ENCODE peak calls at places on chromosomes 4 and X, in six cellular contexts. B is IMR-90, S is H9, O is neuronal stem cell, H is H1, G is mesenchymal stem cell. Y is an unnamed sample.

GRCh38 chr4:74056114-74056857 is 17.8 kb upstream of the CXCL3 start:
- DNase-seq in B (peak), S (no peak), O (no peak), H (no peak), G (peak), Y (peak)

GRCh38 chr4:158856852-158857251 is 88.0 kb downstream of the FNIP2 start:
- DNase-seq in B (peak), S (no peak), O (no peak), H (no peak), G (peak), Y (peak)

GRCh38 chr4:139167774-139168444 is 9.1 kb downstream of the ELF2 start:
- DNase-seq in B (peak), S (no peak), O (no peak), H (no peak), G (peak), Y (peak)

GRCh38 chr4:119525005-119525749 is 103.4 kb downstream of the PDE5A start:
- DNase-seq in B (peak), S (no peak), O (no peak), H (no peak), G (peak), Y (no peak)

GRCh38 chr4:126701756-126702155 is 931.0 kb upstream of the INTU start:
- DNase-seq in B (peak), S (no peak), O (no peak), H (no peak), G (peak), Y (no peak)

GRCh38 chr4:48557478-48557877 is 67.4 kb downstream of the ZAR1 start:
- DNase-seq in B (no peak), S (peak), O (no peak), H (no peak), G (no peak), Y (peak)

GRCh38 chrX:105038672-105039328 is 181.7 kb downstream of the TEX13A start:
- DNase-seq in B (no peak), S (no peak), O (no peak), H (no peak), G (no peak), Y (no peak)

GRCh38 chr4:150799207-150799606 is 215.9 kb downstream of the LRBA start:
- DNase-seq in B (no peak), S (no peak), O (no peak), H (no peak), G (no peak), Y (peak)

GRCh38 chrX:3175659-3176438 is 134.6 kb downstream of the ARSF start:
- DNase-seq in B (peak), S (no peak), O (no peak), H (no peak), G (peak), Y (no peak)

GRCh38 chr4:153997506-153997905 is 208.6 kb upstream of the SFRP2 start:
- DNase-seq in B (no peak), S (no peak), O (no peak), H (no peak), G (no peak), Y (no peak)
- H2BK15ac ChIP-seq in B (no peak), S (no peak), O (no peak), H (no peak), G (peak), Y (no peak)

GRCh38 chrX:32118832-32119231 is 1047.0 kb upstream of the FTHL17 start:
- DNase-seq in B (no peak), S (no peak), O (no peak), H (no peak), G (no peak), Y (no peak)

DNA sequence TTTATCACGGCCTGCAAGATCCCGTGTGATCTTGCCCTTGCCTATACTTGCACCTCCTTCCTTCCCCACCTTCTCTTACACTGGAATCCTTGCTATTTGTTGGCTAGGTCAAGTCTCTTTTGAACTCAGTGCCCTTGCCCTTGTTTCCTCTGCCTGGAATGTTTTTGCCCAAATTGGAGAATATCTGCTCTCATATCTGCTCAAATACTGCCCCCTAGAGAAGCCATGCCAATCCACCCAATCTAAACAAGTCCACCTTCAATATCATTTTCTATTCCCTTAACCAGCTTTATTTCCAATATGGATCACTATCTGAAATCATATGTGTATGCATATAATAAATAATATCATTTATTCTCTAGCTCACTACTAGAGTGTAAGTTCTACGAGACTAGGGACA is 1044.2 kb upstream of the FTHL17 start:
- DNase-seq in B (no peak), S (no peak), O (no peak), H (no peak), G (no peak), Y (peak)
- H2BK15ac ChIP-seq in B (no peak), S (no peak), O (no peak), H (no peak), G (no peak), Y (no peak)

DNA sequence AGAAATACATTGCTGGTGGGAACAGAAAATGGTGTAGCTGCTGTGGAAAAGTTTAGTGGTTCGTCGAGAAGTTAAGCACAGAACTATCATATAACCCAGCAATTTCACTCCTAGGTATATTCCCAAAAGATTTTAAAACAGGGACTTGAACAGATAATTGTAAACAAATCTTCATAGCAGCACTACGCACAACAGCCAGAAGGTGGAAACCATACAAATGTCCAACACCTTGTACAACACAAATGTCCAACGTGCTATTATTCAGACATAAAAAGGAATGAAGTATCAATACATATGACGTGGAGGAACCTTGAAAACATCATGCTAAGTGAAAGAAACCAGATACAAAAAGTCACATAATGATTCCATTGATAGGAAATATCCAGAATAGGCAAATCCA is 37.9 kb downstream of the CUL4B start:
- DNase-seq in B (no peak), S (no peak), O (no peak), H (no peak), G (no peak), Y (no peak)
- H2BK15ac ChIP-seq in B (no peak), S (no peak), O (no peak), H (no peak), G (no peak), Y (no peak)

DNA sequence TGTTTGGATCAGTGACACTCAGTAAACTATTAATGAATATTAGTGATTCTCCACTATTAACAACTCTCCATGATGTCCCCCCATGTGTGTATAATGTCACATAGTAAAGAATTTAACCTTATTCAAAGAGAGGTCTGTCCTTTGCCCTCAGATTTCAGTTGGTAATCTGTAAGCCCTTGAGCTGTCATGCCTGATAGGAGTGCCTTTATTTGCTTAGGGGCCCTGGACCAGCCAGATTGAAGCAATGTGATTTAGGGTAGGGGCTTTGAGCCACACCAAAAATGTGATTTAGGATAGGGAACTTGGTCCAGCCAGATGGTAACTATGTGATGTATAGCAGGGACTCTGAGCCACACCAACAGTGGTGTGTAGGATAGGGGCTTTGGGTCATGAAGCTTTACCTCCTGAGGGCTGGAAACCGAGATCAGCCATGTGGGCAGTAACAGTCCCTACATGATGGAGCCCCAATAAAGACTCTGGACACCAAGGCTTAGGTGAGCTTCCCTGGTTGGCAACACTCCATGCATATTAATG is 44.3 kb upstream of the PAGE4 start:
- DNase-seq in B (no peak), S (no peak), O (no peak), H (no peak), G (no peak), Y (no peak)
- H2BK15ac ChIP-seq in B (no peak), S (no peak), O (no peak), H (no peak), G (no peak), Y (no peak)

GRCh38 chrX:38249965-38250364 is 29.3 kb upstream of the SRPX start:
- DNase-seq in B (peak), S (no peak), O (no peak), H (no peak), G (no peak), Y (no peak)
- H2BK15ac ChIP-seq in B (no peak), S (no peak), O (no peak), H (no peak), G (no peak), Y (no peak)

GRCh38 chrX:100410901-100411801 is 1.1 kb upstream of the PCDH19 start:
- DNase-seq in B (no peak), S (peak), O (no peak), H (peak), G (no peak), Y (no peak)
- H2BK15ac ChIP-seq in B (no peak), S (no peak), O (no peak), H (no peak), G (no peak), Y (no peak)

GRCh38 chrX:53631156-53631555 is 55.4 kb downstream of the HUWE1 start:
- DNase-seq in B (peak), S (no peak), O (no peak), H (no peak), G (peak), Y (peak)
- H2BK15ac ChIP-seq in B (peak), S (no peak), O (no peak), H (no peak), G (no peak), Y (no peak)

DNA sequence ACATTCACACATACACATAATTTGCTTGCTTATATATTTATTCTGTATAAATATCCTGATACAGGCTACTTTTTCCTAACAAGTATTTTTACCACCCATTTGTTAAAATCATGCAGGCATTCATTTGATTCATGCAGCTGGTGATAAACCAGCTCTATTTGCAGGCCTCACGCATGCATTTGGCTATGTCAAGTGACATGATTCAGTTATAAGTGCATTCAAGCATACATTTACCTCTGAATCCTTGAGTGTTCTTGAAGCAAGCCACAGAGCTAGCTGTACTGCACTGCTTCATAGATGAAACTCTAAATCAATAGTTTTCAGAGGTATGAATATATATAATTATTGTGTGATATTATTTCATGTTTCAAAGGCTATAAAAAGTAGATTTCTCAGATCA is 544.0 kb upstream of the AGA start:
- DNase-seq in B (no peak), S (no peak), O (no peak), H (no peak), G (no peak), Y (no peak)
- H2BK15ac ChIP-seq in B (no peak), S (no peak), O (no peak), H (no peak), G (no peak), Y (no peak)

GRCh38 chrX:129663171-129663570 is 8.4 kb upstream of the APLN start:
- DNase-seq in B (peak), S (no peak), O (no peak), H (no peak), G (peak), Y (peak)
- H2BK15ac ChIP-seq in B (peak), S (no peak), O (no peak), H (no peak), G (no peak), Y (no peak)